ENCODE peak calls at places on chromosomes 12 and 14, in ten cellular contexts. L, W, N, K, A, Z, F, T, H and P are unnamed samples.

GRCh38 chr14:100524933-100525243 is 62.3 kb downstream of the BEGAIN start:
- DNase-seq in W (no peak), T (no peak), F (no peak), Z (no peak), H (no peak), A (peak; percentile 15), N (peak; percentile 45), K (no peak), L (peak; percentile 41), P (peak; percentile 80)

GRCh38 chr12:48800457-48800856 is 11.6 kb upstream of the ADCY6 start:
- DNase-seq in N (no peak), K (no peak), W (no peak), Z (no peak), F (no peak), L (no peak), T (no peak), H (no peak), A (no peak), P (no peak)

GRCh38 chr12:119692410-119692809 is 24.5 kb downstream of the PRKAB1 start:
- DNase-seq in Z (no peak), N (no peak), K (no peak), F (no peak), H (no peak), T (no peak), W (no peak), A (no peak), L (no peak), P (no peak)

GRCh38 chr14:59354666-59355065 is 110.5 kb downstream of the GPR135 start:
- DNase-seq in H (no peak), L (no peak), F (no peak), N (no peak), A (no peak), K (no peak), Z (no peak), W (no peak), T (no peak), P (no peak)

GRCh38 chr12:45051490-45052105 is 699 bp upstream of the DBX2 start:
- DNase-seq in K (no peak), W (peak; percentile 8), A (no peak), T (peak; percentile 25), H (no peak), N (no peak), Z (no peak), L (no peak), F (no peak), P (no peak)

GRCh38 chr12:121789800-121790748 is 3.4 kb downstream of the RHOF start:
- DNase-seq in Z (peak; percentile 70), A (peak; percentile 80), T (peak; percentile 90), L (no peak), K (no peak), N (no peak), W (no peak), H (peak; percentile 60), F (peak; percentile 98), P (no peak)

GRCh38 chr14:76844223-76844622 is 18.0 kb downstream of the LRRC74A start:
- DNase-seq in K (no peak), H (peak; percentile 63), F (peak; percentile 69), T (peak; percentile 75), Z (peak; percentile 70), A (peak; percentile 83), L (peak; percentile 29), W (peak; percentile 30), N (no peak), P (peak; percentile 38)

GRCh38 chr14:90781344-90781761 is 34.9 kb downstream of the TTC7B start:
- DNase-seq in A (no peak), K (peak; percentile 21), W (peak; percentile 82), T (no peak), L (no peak), F (no peak), N (no peak), H (no peak), Z (no peak), P (no peak)

GRCh38 chr12:53105712-53106439 is 2.6 kb downstream of the SOAT2 start:
- DNase-seq in H (no peak), W (no peak), A (no peak), Z (no peak), T (no peak), F (no peak), K (no peak), N (no peak), L (no peak), P (no peak)

GRCh38 chr14:94372021-94372605 is 16.3 kb downstream of the SERPINA1 start:
- DNase-seq in W (no peak), H (no peak), A (no peak), N (no peak), Z (no peak), K (peak; percentile 40), T (no peak), L (no peak), F (no peak), P (no peak)

GRCh38 chr12:80690513-80690912 is 16.9 kb upstream of the MYF6 start:
- DNase-seq in F (no peak), N (no peak), W (no peak), T (no peak), L (no peak), Z (no peak), H (no peak), K (no peak), A (no peak), P (no peak)

GRCh38 chr14:22718091-22718490 is 48.4 kb upstream of the OXA1L start:
- DNase-seq in K (no peak), H (no peak), N (no peak), T (no peak), W (no peak), A (no peak), Z (no peak), F (no peak), L (no peak), P (no peak)

GRCh38 chr12:90061834-90062233 is 353.2 kb upstream of the ATP2B1 start:
- DNase-seq in T (no peak), L (no peak), F (no peak), A (no peak), W (no peak), N (no peak), H (no peak), K (no peak), Z (no peak), P (no peak)

GRCh38 chr14:64738306-64738879 is 34.2 kb downstream of the PLEKHG3 start:
- DNase-seq in H (no peak), L (no peak), F (no peak), Z (no peak), A (no peak), K (no peak), T (no peak), N (no peak), W (no peak), P (no peak)

GRCh38 chr14:68518180-68518579 is 274.7 kb downstream of the ZFP36L1 start:
- DNase-seq in Z (no peak), F (no peak), L (no peak), N (no peak), H (no peak), A (no peak), K (no peak), W (no peak), T (no peak), P (no peak)

GRCh38 chr14:76473381-76474263 is 97.7 kb downstream of the ESRRB start:
- DNase-seq in A (peak; percentile 64), Z (peak; percentile 49), F (no peak), N (no peak), K (no peak), W (peak; percentile 6), T (no peak), L (no peak), H (peak; percentile 31), P (no peak)

DNA sequence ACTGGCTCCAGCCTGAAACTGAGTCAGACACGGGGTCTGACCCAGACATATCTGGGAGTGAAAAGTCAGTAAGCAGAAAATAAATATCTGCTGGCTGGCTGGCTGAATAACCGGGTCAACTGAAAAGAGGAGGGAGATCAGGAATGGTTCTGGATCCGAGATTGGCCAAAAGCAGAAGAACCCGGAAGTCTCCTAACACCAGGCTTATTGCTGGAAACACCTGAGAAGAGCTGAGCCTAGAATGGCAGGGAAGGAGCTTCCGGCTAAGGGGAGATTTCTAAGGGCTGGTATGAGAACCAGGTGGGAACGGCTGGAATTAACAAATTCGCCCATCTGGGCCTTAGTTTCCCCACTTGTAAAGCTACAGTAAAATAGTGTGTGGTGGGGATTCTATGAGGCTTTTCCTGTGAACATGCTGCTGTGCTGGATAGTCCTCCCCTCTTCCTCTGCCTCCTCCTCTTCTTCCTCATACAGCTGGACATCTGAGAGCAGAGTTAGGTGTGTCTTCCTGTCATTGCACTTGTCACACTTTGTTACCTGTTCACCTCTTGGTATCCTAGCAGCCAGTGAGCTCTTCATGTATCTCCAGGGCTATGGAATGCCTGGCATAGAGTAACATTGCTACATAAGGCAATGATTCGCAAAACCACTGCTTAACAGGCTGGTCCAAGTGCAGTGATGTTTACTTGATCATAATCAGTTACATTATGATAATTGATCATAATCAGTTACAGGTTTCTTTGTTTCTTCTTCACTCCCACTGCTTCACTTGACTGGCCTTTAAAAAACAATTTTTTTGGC is 2.0 kb upstream of the SHMT2 start:
- DNase-seq in K (no peak), A (no peak), H (no peak), W (no peak), Z (no peak), T (no peak), L (no peak), N (no peak), F (no peak), P (no peak)
- H3K4me3 ChIP-seq in K (peak overlapping the region; percentile 21), A (no peak overlapping the region), H (no peak overlapping the region), W (no peak overlapping the region), Z (peak overlapping the region; percentile 45), T (no peak overlapping the region), L (no peak overlapping the region), N (peak overlapping the region; percentile 34), F (no peak overlapping the region), P (no peak overlapping the region)

DNA sequence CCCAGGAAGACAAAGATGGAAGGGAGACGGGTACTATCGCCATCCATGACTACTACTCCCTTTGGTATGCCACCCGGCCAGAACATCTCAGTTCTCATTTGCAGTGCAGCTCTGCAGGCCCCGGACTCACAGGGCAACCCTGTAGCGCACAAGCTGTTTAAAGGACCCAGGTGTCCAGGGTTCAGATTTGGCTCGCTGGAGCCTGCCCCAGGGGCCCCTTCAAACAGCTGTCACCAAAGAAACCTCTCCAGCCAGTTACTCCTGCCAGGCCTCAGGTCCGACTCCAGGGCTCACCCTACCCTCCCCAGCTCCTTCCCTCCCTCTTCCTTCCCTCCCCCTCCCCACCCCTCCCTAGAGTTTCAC is 5.5 kb upstream of the CHD4 start:
- DNase-seq in F (no peak), Z (no peak), K (no peak), T (no peak), W (no peak), H (no peak), A (no peak), L (no peak), N (no peak), P (no peak)
- H3K4me3 ChIP-seq in F (peak overlapping the region; percentile 42), Z (peak overlapping the region; percentile 52), K (peak overlapping the region; percentile 59), T (no peak overlapping the region), W (no peak overlapping the region), H (peak overlapping the region; percentile 25), A (peak overlapping the region; percentile 30), L (no peak overlapping the region), N (no peak overlapping the region), P (no peak overlapping the region)

GRCh38 chr14:26987734-26988363 is 390.0 kb upstream of the NOVA1 start:
- DNase-seq in L (no peak), F (no peak), Z (no peak), H (no peak), K (no peak), N (no peak), W (no peak), A (no peak), T (no peak), P (no peak)
- H3K4me3 ChIP-seq in L (no peak overlapping the region), F (no peak overlapping the region), Z (no peak overlapping the region), H (no peak overlapping the region), K (no peak overlapping the region), N (no peak overlapping the region), W (no peak overlapping the region), A (no peak overlapping the region), T (no peak overlapping the region), P (no peak overlapping the region)

GRCh38 chr12:102757874-102758244 is 159.2 kb downstream of the PAH start:
- DNase-seq in N (no peak), W (no peak), H (no peak), K (no peak), L (no peak), Z (no peak), A (no peak), T (no peak), F (no peak), P (no peak)
- H3K4me3 ChIP-seq in N (no peak overlapping the region), W (no peak overlapping the region), H (no peak overlapping the region), K (no peak overlapping the region), L (no peak overlapping the region), Z (no peak overlapping the region), A (no peak overlapping the region), T (no peak overlapping the region), F (no peak overlapping the region), P (no peak overlapping the region)